ENCODE peak calls at places on chromosome 4, in four cellular contexts. X is activated B cell treated with CpG ODN at 0.5 μM for 24 hours, W is mesothelial cell of epicardium, M is neural crest cell. J is an unnamed sample.

GRCh38 chr4:186266699-186267467 is 894 bp downstream of the F11 start:
- DNase-seq in W (no peak), X (no peak), M (peak), J (no peak)

GRCh38 chr4:187485676-187486075 is 509.9 kb upstream of the ZFP42 start:
- DNase-seq in M (no peak), W (no peak), X (no peak), J (no peak)

GRCh38 chr4:38598489-38598888 is 65.5 kb upstream of the KLF3 start:
- DNase-seq in X (no peak), M (no peak), W (no peak), J (no peak)

GRCh38 chr4:162645381-162645780 is 481.6 kb upstream of the FSTL5 start:
- DNase-seq in M (no peak), W (no peak), X (no peak), J (no peak)

GRCh38 chr4:117466388-117466787 is 381.0 kb upstream of the TRAM1L1 start:
- DNase-seq in X (no peak), W (no peak), M (no peak), J (no peak)

GRCh38 chr4:138330531-138330930 is 88.4 kb upstream of the SLC7A11 start:
- DNase-seq in M (no peak), X (no peak), W (no peak), J (no peak)

GRCh38 chr4:52402582-52402981 is 256.5 kb downstream of the USP46 start:
- DNase-seq in W (no peak), X (no peak), M (no peak), J (no peak)

GRCh38 chr4:78954048-78954666 is 14.9 kb upstream of the PAQR3 start:
- DNase-seq in W (no peak), M (peak), X (no peak), J (no peak)

GRCh38 chr4:101076032-101076431 is 271.3 kb downstream of the PPP3CA start:
- DNase-seq in M (no peak), W (no peak), X (no peak), J (no peak)

GRCh38 chr4:37601527-37601926 is 84.6 kb downstream of the RELL1 start:
- DNase-seq in M (no peak), W (no peak), X (no peak), J (no peak)

GRCh38 chr4:153022233-153022632 is 86.1 kb downstream of the FHDC1 start:
- DNase-seq in M (no peak), W (no peak), X (no peak), J (no peak)

GRCh38 chr4:159105063-159105414 is 2.2 kb downstream of the RAPGEF2 start:
- DNase-seq in W (no peak), X (no peak), M (no peak), J (no peak)

GRCh38 chr4:134505511-134505910 is 303.9 kb upstream of the PABPC4L start:
- DNase-seq in M (no peak), X (no peak), W (no peak), J (no peak)

GRCh38 chr4:6137027-6137746 is 63.2 kb downstream of the JAKMIP1 start:
- DNase-seq in M (no peak), W (no peak), X (no peak), J (no peak)

GRCh38 chr4:37715889-37716402 is 29.8 kb upstream of the RELL1 start:
- DNase-seq in M (no peak), W (no peak), X (no peak), J (no peak)

GRCh38 chr4:158043971-158044618 is 128.7 kb downstream of the GASK1B start:
- DNase-seq in M (no peak), X (no peak), W (no peak), J (no peak)

GRCh38 chr4:122665148-122665547 is 44.3 kb upstream of the IL21 start:
- DNase-seq in W (no peak), M (no peak), X (no peak), J (no peak)

GRCh38 chr4:179728305-179728704 is 2286.1 kb upstream of the AGA start:
- DNase-seq in X (no peak), W (no peak), M (no peak), J (no peak)

GRCh38 chr4:7104366-7105031 is 36.6 kb upstream of the GRPEL1 start:
- DNase-seq in W (no peak), M (no peak), X (no peak), J (no peak)

GRCh38 chr4:57103051-57103450 is 7.1 kb downstream of the IGFBP7 start:
- DNase-seq in X (no peak), M (no peak), W (no peak), J (no peak)

GRCh38 chr4:153773236-153773690 is 13.4 kb upstream of the RNF175 start:
- DNase-seq in W (no peak), M (no peak), X (no peak), J (no peak)

GRCh38 chr4:168440442-168441264 is 39.6 kb downstream of the DDX60L start:
- DNase-seq in W (no peak), M (no peak), X (no peak), J (no peak)

GRCh38 chr4:5385741-5386251 is 322.6 kb downstream of the EVC2 start:
- DNase-seq in M (no peak), W (no peak), X (no peak), J (no peak)

GRCh38 chr4:137614491-137614890 is 82.2 kb upstream of the PCDH18 start:
- DNase-seq in W (no peak), M (no peak), X (no peak), J (no peak)

DNA sequence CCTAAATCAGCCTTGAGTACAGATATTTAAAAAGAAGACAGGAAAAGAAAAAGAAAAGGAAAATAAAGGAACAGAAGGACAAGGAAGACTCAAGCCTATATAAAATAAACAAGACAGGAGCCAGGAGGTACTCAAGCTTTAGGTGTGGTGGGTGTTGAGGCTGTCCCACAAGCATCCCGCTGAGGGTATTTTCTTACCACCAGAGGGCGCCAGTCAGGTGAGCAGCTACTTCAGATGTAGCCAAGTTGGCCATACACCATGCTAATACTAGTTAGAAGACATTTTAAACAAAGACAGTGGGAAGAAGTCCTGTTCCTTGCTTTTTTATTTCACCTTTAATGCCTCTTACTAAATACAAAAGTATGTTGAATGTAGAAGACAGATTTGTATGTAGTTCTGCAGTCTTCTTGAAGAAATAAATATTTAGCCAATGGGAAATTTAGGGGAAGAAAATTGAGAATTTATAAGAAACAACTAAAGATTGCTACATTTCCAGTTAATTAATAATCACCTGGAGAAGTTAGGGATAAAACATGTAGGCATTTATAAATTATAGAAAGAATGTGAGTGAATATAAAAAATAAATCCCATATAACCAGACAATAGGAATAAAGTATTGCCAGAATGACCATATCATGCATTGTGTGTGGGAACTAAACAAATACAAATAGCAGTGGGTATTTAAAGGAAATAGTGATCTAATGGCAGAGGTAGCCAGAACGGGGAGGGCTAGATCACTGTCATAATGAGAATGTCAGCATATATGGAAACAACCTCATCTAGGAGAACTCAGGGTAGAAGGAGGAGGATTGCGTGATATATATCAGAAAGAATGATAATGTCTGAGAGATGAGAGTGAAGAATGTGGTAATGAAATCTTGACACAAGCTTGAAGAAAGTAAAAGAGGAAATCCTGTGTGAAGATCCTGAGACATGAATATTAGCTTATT is 71.0 kb downstream of the MTHFD2L start:
- DNase-seq in X (peak), W (peak), M (peak), J (peak)
- TF ChIP-seq CTCF in X (peak), W (peak), M (peak), J (peak)

DNA sequence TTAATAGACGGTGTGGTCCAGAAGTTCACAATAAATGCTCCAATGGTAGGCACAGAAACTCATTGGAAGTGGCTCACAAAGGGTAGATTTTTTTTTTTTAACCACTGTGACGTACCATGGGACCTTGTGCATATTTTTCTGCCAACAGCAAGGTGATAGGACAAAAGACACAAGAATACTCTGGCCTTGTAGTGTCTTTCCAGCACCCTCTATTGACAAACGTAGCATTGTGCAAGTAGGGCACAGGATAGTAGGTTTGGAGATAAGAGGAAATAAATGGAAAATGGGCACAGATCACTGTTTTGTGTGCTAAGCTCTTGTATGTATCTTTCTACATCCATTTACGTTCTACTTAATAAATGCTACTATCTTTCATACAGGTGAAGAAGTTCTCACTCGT is 2054.9 kb downstream of the PCDH7 start:
- DNase-seq in M (no peak), X (no peak), W (no peak), J (no peak)
- TF ChIP-seq CTCF in M (peak), X (no peak), W (no peak), J (no peak)

DNA sequence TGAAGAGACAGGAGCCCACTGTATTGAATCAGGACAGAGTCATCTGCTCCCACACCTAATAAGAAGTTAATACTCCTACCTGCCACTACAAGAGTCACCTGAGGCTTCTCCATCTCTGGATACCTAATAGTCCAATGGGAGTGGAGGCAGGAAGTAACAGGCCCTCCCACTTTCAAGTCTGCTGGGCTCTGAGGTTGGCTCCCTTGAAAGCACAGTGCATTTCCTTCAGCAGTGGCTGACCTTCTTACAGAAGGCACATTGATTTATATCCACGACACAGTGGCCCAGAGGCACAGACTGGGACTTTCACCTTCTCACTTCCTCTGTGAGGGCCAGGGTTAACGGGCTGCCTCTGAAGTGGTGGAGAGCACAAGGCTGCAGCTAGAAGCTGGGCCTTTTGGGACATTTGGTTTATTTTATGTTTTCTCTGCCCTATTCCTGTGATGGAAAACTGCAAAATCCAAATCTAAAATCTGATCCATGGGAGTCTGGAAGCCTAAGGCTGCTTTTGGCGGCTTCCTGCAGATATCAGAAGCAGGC is 38.1 kb downstream of the FRG2 start:
- DNase-seq in M (no peak), X (no peak), W (no peak), J (no peak)
- TF ChIP-seq CTCF in M (no peak), X (no peak), W (no peak), J (no peak)

DNA sequence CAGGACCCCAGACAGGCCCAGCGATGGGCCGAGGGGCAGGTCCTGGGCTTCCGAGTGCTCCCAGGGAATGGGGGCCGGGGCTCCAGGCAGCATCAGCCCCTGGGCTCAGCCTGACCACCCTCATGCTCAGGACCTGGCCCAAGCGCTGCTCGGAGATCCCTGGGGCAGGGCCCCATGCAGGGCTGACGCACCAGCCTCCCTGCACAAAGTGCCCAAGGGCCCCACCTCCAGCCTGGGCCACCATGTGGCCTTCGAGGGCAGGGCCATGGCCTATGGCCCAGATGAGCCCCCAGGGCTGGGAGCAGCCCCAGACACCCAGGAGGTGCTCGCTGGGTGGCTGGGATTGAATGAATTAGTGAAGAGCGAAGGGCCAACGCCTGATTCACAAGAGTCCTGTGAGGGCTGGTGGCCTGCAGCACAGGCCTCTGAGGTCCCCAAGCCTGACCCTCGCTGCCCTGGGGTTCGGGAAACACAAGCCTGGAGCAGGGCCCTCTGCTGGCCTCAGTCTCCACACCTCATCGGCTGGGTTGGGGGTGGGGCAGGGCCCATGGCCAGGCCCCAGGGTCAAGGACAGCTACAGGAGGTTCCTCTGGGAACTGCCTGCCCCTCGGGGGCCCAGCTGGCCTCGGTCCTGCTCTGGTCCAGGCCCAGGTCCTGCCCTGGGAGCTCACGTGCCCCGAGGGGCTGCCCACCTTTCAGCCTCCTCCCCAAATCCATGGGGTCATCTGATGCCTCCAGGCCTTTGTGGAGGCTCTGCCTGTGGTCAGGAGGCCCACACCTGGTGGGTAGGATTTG is 13.3 kb upstream of the FGFR3 start:
- DNase-seq in W (no peak), M (no peak), X (no peak), J (no peak)
- TF ChIP-seq CTCF in W (no peak), M (no peak), X (no peak), J (no peak)

DNA sequence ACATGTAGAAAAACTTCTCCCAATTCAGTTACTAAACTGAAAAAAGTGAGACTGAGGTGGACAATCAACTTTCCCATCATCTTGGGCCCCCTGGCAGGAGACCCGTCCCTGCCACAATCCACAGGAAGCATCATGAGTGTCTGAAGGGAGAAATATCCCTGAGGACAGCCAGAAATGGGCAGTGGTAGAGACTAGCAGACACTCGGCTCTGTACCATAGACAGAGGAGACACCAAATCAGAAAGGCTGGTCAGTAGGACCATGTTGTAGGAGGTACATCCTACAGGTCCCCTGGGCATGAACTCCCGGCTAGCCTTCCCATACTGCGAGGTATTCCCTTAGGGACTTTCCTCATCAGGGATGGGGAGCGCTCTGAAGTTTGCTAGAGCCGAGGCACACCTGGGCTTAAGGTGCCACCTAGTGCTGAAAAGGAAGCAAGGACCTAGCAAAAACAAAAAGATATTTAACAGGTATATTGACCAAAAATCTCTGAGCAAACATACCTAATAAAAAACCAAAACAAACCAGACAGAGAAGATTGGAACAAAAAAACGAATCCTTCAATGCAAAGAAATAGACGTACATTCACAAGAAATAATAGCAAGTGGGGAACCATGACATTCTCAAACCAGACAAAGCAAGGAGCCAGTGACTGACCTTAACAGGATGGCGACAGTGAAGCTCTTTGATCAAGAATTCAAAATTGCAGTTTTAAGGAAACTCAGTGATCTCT is 55.6 kb downstream of the HAUS3 start:
- DNase-seq in W (no peak), X (no peak), M (no peak), J (no peak)
- TF ChIP-seq CTCF in W (no peak), X (no peak), M (peak), J (no peak)

DNA sequence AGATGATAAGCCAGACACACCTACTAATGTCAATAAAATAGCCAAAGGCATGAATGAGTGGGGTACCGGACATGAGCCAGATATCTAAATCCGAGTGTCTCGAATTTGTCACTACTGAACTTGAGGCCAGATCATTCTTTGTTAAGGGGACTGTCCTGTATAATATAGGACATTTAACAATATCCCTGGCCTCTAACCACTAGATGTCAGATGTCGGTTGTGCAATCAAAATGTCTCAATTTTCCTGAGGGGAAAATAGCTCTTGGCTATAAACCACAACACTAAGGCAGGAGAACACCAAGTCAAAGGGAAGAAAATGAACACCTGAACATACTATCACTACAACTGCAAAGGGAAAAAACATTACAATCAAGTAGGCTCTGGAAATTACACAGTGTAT is 154.5 kb downstream of the GPM6A start:
- DNase-seq in W (no peak), M (no peak), X (no peak), J (no peak)
- TF ChIP-seq CTCF in W (no peak), M (no peak), X (no peak), J (no peak)

DNA sequence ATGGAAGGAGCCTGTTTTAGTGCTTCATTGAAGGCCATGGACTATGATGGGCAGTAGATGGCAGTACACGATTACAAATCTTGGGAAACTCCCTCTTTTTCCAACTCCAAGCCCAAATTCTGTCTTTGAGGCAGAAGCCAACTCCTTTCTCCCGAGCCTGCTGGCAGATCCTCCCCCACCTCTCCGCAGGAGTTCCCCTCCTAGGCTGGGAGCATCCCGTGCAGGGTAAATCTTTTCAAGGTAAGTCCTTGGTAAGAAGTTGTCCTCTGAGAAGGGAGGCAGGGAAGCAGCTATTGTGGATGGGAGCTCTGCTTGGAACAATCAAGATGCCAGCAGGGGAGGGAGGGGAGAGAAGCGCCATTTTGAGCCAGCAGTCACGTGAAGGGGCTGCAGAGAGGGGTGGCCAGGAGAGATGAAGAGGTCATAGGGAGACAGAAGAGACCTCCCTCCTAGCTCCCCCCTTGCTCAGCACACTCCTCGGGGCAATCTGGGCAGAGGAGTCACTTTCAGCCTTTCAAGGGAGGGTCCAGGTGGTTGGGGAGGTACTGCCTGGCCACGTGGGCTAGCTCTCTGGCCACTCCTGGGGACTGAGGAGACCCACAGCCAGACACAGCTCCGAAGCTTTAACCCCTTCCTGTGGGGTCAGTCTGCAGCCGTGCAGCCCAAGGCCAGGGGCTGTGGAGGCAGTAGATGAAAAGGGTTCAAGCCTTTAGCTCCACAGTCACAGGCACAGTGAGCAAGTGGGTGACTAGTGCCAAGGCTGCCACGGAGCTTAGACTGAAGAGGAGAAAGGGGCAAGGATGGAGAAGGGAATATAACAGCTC is 9.6 kb downstream of the CC2D2A start:
- DNase-seq in X (no peak), M (peak), W (peak), J (no peak)
- TF ChIP-seq CTCF in X (no peak), M (peak), W (peak), J (no peak)

GRCh38 chr4:173192375-173193162 is 24.0 kb downstream of the GALNT7 start:
- DNase-seq in X (no peak), M (no peak), W (no peak), J (no peak)
- TF ChIP-seq CTCF in X (no peak), M (no peak), W (no peak), J (no peak)

DNA sequence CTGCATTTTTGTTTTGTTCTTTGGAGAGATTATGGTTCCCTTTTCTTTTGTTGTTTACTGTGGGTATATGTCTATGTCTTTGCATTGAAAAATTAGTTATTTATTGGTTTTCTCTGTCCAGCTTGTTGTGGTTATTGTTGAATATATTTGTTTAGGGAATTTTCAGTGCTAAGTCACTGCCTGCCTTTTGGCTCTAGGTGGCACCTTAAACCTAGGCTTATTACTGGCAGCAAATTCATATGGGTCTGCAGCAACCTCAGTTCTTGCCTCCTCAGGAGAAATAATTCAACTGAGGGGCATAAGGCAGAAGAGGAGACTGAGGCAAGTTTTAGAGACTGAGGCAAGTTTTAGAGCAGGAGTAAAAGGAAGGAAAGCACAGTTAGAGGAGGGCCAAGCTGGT is 1157.3 kb upstream of the AGA start:
- DNase-seq in X (no peak), W (no peak), M (no peak), J (no peak)
- TF ChIP-seq CTCF in X (no peak), W (no peak), M (peak), J (no peak)